ENCODE peak calls at places on chromosomes 4 and X, in nine cellular contexts. G is cardiac fibroblast, Z is glomerular endothelial cell, X is Right ventricle myocardium superior, L is NCI-H748 treated with DMSO at 0.1 percent for 48 hours, D is lower leg skin, F is AG08395, V is adrenal gland, W is fibroblast of mammary gland. U is an unnamed sample.

GRCh38 chr4:35939746-35940145 is 304.6 kb downstream of the ARAP2 start:
- DNase-seq in X (no peak), D (no peak), F (no peak), V (no peak), Z (no peak), L (peak; percentile 33), G (no peak), W (no peak), U (no peak)

GRCh38 chr4:31557444-31557843 is 837.3 kb downstream of the PCDH7 start:
- DNase-seq in W (peak; percentile 11), L (no peak), D (no peak), V (no peak), X (no peak), G (peak; percentile 39), F (no peak), Z (no peak), U (no peak)

GRCh38 chr4:144399927-144400326 is 246.0 kb upstream of the HHIP start:
- DNase-seq in V (peak; percentile 20), L (no peak), X (no peak), Z (peak; percentile 74), F (no peak), G (peak; percentile 96), D (no peak), W (peak; percentile 92), U (no peak)

GRCh38 chr4:87073570-87074470 is 139.0 kb downstream of the AFF1 start:
- DNase-seq in V (no peak), X (peak; percentile 51), D (peak; percentile 52), G (no peak), F (no peak), Z (no peak), L (peak; percentile 58), W (no peak), U (no peak)

GRCh38 chr4:55364691-55365346 is 18.8 kb downstream of the SRD5A3 start:
- DNase-seq in L (no peak), Z (peak; percentile 45), F (no peak), W (no peak), G (peak; percentile 58), X (no peak), V (no peak), D (no peak), U (no peak)

GRCh38 chr4:137685357-137685756 is 153.1 kb upstream of the PCDH18 start:
- DNase-seq in L (no peak), V (no peak), D (no peak), W (peak; percentile 57), Z (no peak), F (peak; percentile 24), G (no peak), X (no peak), U (no peak)

GRCh38 chrX:105098812-105099211 is 121.7 kb downstream of the TEX13A start:
- DNase-seq in V (no peak), F (no peak), Z (no peak), G (no peak), D (no peak), X (no peak), W (no peak), L (no peak), U (no peak)

GRCh38 chr4:88775529-88775928 is 77.9 kb upstream of the NAP1L5 start:
- DNase-seq in W (no peak), G (no peak), Z (no peak), F (no peak), X (no peak), L (no peak), D (no peak), V (no peak), U (no peak)

GRCh38 chr4:1087371-1087770 is 26.0 kb downstream of the RNF212 start:
- DNase-seq in F (no peak), X (no peak), W (no peak), L (no peak), V (no peak), D (no peak), G (no peak), Z (no peak), U (no peak)

GRCh38 chr4:6019316-6020263 is 1.4 kb upstream of the C4orf50 start:
- DNase-seq in W (peak; percentile 39), Z (peak; percentile 16), D (peak; percentile 30), F (peak; percentile 58), L (no peak), G (peak; percentile 52), V (peak; percentile 51), X (no peak), U (no peak)

GRCh38 chrX:9662148-9662547 is 103.5 kb downstream of the GPR143 start:
- DNase-seq in G (peak; percentile 79), Z (peak; percentile 34), D (no peak), W (peak; percentile 67), V (no peak), F (peak; percentile 43), L (no peak), X (no peak), U (no peak)

GRCh38 chr4:106095408-106095807 is 200.1 kb downstream of the NPNT start:
- DNase-seq in Z (no peak), D (no peak), L (no peak), V (no peak), X (no peak), F (peak; percentile 10), G (peak; percentile 5), W (no peak), U (no peak)

GRCh38 chr4:99853993-99854392 is 37.4 kb downstream of the DAPP1 start:
- DNase-seq in Z (no peak), V (no peak), F (no peak), D (no peak), W (no peak), L (peak; percentile 40), X (no peak), G (no peak), U (no peak)

GRCh38 chrX:107825698-107826285 is at the start of gene MID2:
- DNase-seq in G (peak; percentile 51), W (peak; percentile 47), F (peak; percentile 16), D (peak; percentile 59), V (peak; percentile 70), L (peak; percentile 40), X (peak; percentile 57), Z (no peak), U (no peak)

GRCh38 chrX:115948018-115948923 is 222.3 kb upstream of the AGTR2 start:
- DNase-seq in Z (no peak), L (no peak), D (no peak), F (no peak), W (no peak), V (no peak), X (no peak), G (no peak), U (no peak)

GRCh38 chr4:46425775-46426400 is 36.0 kb upstream of the GABRA2 start:
- DNase-seq in Z (no peak), V (no peak), D (no peak), G (peak; percentile 63), W (peak; percentile 75), L (no peak), X (peak; percentile 40), F (no peak), U (no peak)

GRCh38 chr4:47287735-47288134 is 175.8 kb downstream of the COMMD8 start:
- DNase-seq in D (no peak), W (peak; percentile 38), F (no peak), L (no peak), G (peak; percentile 68), V (no peak), Z (no peak), X (no peak), U (no peak)

GRCh38 chrX:72620550-72621145 is 48.0 kb upstream of the HDAC8 start:
- DNase-seq in Z (peak; percentile 68), G (peak; percentile 89), L (no peak), V (peak; percentile 85), X (peak; percentile 28), D (peak; percentile 21), F (peak; percentile 72), W (peak; percentile 95), U (no peak)

GRCh38 chr4:1982124-1983052 is 26.4 kb downstream of the NELFA start:
- DNase-seq in W (no peak), V (no peak), X (no peak), D (no peak), G (no peak), L (no peak), Z (no peak), F (no peak), U (no peak)

GRCh38 chrX:56233682-56234081 is 1.5 kb downstream of the KLF8 start:
- DNase-seq in Z (no peak), F (peak; percentile 26), L (no peak), V (peak; percentile 29), W (peak; percentile 80), D (peak; percentile 55), G (peak; percentile 63), X (peak; percentile 65), U (no peak)

GRCh38 chrX:101462892-101463291 is 22.4 kb upstream of the ARMCX4 start:
- DNase-seq in D (no peak), X (no peak), G (peak; percentile 38), W (peak; percentile 39), F (peak; percentile 54), L (peak; percentile 0), Z (no peak), V (peak; percentile 31), U (no peak)

GRCh38 chr4:53622739-53623151 is 31.5 kb upstream of the LNX1 start:
- DNase-seq in D (no peak), L (no peak), X (no peak), W (peak; percentile 96), V (no peak), G (peak; percentile 94), F (peak; percentile 19), Z (no peak), U (no peak)

GRCh38 chr4:36392049-36392448 is 110.6 kb downstream of the DTHD1 start:
- DNase-seq in G (no peak), X (no peak), L (no peak), D (no peak), Z (no peak), F (no peak), V (no peak), W (peak; percentile 2), U (no peak)

GRCh38 chr4:41814565-41814964 is 66.0 kb upstream of the PHOX2B start:
- DNase-seq in G (peak; percentile 4), W (no peak), L (no peak), V (peak; percentile 26), F (peak; percentile 25), Z (no peak), D (no peak), X (peak; percentile 42), U (no peak)

GRCh38 chr4:182644326-182645050 is 272.7 kb downstream of the DCTD start:
- DNase-seq in V (no peak), Z (no peak), F (peak; percentile 16), W (peak; percentile 65), G (peak; percentile 22), X (no peak), L (no peak), D (no peak), U (no peak)

GRCh38 chrX:26032141-26032917 is 105.8 kb upstream of the MAGEB18 start:
- DNase-seq in Z (no peak), W (no peak), G (peak; percentile 32), F (peak; percentile 1), D (no peak), X (no peak), V (no peak), L (no peak), U (no peak)

GRCh38 chr4:172412851-172413250 is 599.6 kb downstream of the GALNTL6 start:
- DNase-seq in X (no peak), F (peak; percentile 0), G (no peak), V (no peak), L (no peak), Z (no peak), W (no peak), D (no peak), U (no peak)

GRCh38 chr4:37825943-37826281 is 574 bp upstream of the PGM2 start:
- DNase-seq in D (no peak), Z (no peak), G (no peak), L (no peak), V (no peak), F (peak; percentile 10), W (no peak), X (no peak), U (peak; percentile 87)

GRCh38 chr4:2500547-2500946 is 31.6 kb downstream of the RNF4 start:
- DNase-seq in L (no peak), F (no peak), G (no peak), V (no peak), D (no peak), W (peak; percentile 30), X (no peak), Z (no peak), U (no peak)

GRCh38 chr4:129179276-129179675 is 83.3 kb downstream of the C4orf33 start:
- DNase-seq in G (no peak), Z (no peak), W (no peak), X (no peak), D (no peak), F (no peak), L (no peak), V (no peak), U (no peak)

GRCh38 chr4:41041541-41041940 is 172.8 kb downstream of the APBB2 start:
- DNase-seq in G (no peak), X (no peak), L (no peak), V (no peak), W (no peak), D (no peak), Z (no peak), F (no peak), U (no peak)